ENCODE peak calls at places on chromosome 15, in seven cellular contexts. B, M, X, N, D, Q and J are unnamed samples.
A peak's percentile ranks its signal among the peaks of the same experiment; 100 is the strongest.

GRCh38 chr15:60614862-60615771 is 136.2 kb upstream of the ICE2 start:
- DNase-seq in X (no peak), M (no peak), D (no peak), N (peak; percentile 31), Q (no peak), B (no peak), J (peak; percentile 67)

GRCh38 chr15:56964182-56964581 is 45.7 kb downstream of the TCF12 start:
- DNase-seq in N (no peak), D (no peak), M (no peak), Q (no peak), X (no peak), B (no peak), J (no peak)

GRCh38 chr15:56341201-56341600 is 24.0 kb upstream of the TEX9 start:
- DNase-seq in M (no peak), X (no peak), D (no peak), B (no peak), Q (no peak), N (no peak), J (no peak)

GRCh38 chr15:80474751-80475295 is 70.6 kb downstream of the ARNT2 start:
- DNase-seq in N (no peak), Q (no peak), B (no peak), X (no peak), M (no peak), D (no peak), J (no peak)

GRCh38 chr15:69562564-69562963 is 109.9 kb downstream of the RPLP1 start:
- DNase-seq in B (no peak), M (no peak), X (no peak), N (no peak), Q (no peak), D (no peak), J (no peak)

GRCh38 chr15:89860446-89860845 is 33.3 kb downstream of the AP3S2 start:
- DNase-seq in M (no peak), Q (no peak), D (no peak), X (no peak), B (no peak), N (no peak), J (no peak)

GRCh38 chr15:94840794-94841587 is 609.6 kb downstream of the MCTP2 start:
- DNase-seq in B (no peak), Q (no peak), X (no peak), N (no peak), D (no peak), M (no peak), J (no peak)

GRCh38 chr15:73329501-73330200 is 39.1 kb downstream of the HCN4 start:
- DNase-seq in Q (no peak), M (no peak), D (no peak), B (no peak), N (no peak), X (no peak), J (no peak)

GRCh38 chr15:52021128-52021671 is 2.2 kb downstream of the MAPK6 start:
- DNase-seq in N (peak; percentile 56), X (peak; percentile 94), M (peak; percentile 75), D (no peak), B (peak; percentile 71), Q (no peak), J (no peak)

GRCh38 chr15:62928242-62928995 is 114.1 kb upstream of the TPM1 start:
- DNase-seq in M (peak; percentile 50), B (peak; percentile 47), N (no peak), X (no peak), Q (no peak), D (no peak), J (no peak)

GRCh38 chr15:80999623-81000036 is 1.1 kb upstream of the TLNRD1 start:
- DNase-seq in X (peak; percentile 98), M (no peak), N (no peak), Q (no peak), B (no peak), D (no peak), J (peak; percentile 62)

GRCh38 chr15:31867536-31868442 is 162.5 kb upstream of the CHRNA7 start:
- DNase-seq in B (peak; percentile 9), D (peak; percentile 53), N (no peak), X (peak; percentile 45), M (peak; percentile 33), Q (no peak), J (peak; percentile 60)

GRCh38 chr15:81373996-81374395 is at the start of gene TMC3:
- DNase-seq in Q (no peak), D (no peak), N (no peak), X (no peak), M (no peak), B (no peak), J (no peak)

GRCh38 chr15:70415330-70415884 is 317.7 kb upstream of the TLE3 start:
- DNase-seq in D (no peak), B (no peak), M (no peak), N (no peak), X (no peak), Q (no peak), J (no peak)

GRCh38 chr15:29132110-29132420 is 137.6 kb downstream of the NSMCE3 start:
- DNase-seq in X (no peak), B (no peak), Q (no peak), D (no peak), N (no peak), M (no peak), J (no peak)

GRCh38 chr15:40252438-40253178 is 13.7 kb downstream of the PAK6 start:
- DNase-seq in X (peak; percentile 65), N (no peak), M (no peak), D (peak; percentile 31), B (no peak), Q (no peak), J (peak; percentile 37)

GRCh38 chr15:92037446-92037845 is 183.9 kb downstream of the SLCO3A1 start:
- DNase-seq in N (no peak), M (no peak), X (no peak), Q (no peak), B (no peak), D (no peak), J (no peak)

GRCh38 chr15:52783191-52783829 is 6.8 kb downstream of the ONECUT1 start:
- DNase-seq in M (no peak), Q (no peak), N (no peak), D (peak; percentile 67), B (no peak), X (no peak), J (no peak)

GRCh38 chr15:94327356-94327936 is 96.1 kb downstream of the MCTP2 start:
- DNase-seq in B (peak; percentile 5), M (peak; percentile 15), Q (no peak), X (peak; percentile 38), N (no peak), D (peak; percentile 20), J (peak; percentile 58)

GRCh38 chr15:79168922-79169322 is 78.3 kb upstream of the RASGRF1 start:
- DNase-seq in N (no peak), Q (no peak), B (no peak), M (no peak), X (peak; percentile 42), D (no peak), J (no peak)

GRCh38 chr15:62241135-62241770 is 76.2 kb upstream of the C2CD4B start:
- DNase-seq in Q (no peak), B (no peak), X (peak; percentile 44), N (no peak), D (peak; percentile 9), M (no peak), J (no peak)

GRCh38 chr15:62840518-62841268 is 201.9 kb upstream of the TPM1 start:
- DNase-seq in D (no peak), M (no peak), Q (no peak), B (no peak), X (no peak), N (no peak), J (no peak)

GRCh38 chr15:74340139-74340538 is 27.3 kb downstream of the CYP11A1 start:
- DNase-seq in X (no peak), Q (no peak), B (no peak), N (peak; percentile 50), D (no peak), M (no peak), J (no peak)

GRCh38 chr15:97023131-97023844 is 692.8 kb downstream of the NR2F2 start:
- DNase-seq in B (no peak), Q (no peak), D (no peak), M (no peak), X (peak; percentile 50), N (no peak), J (no peak)

GRCh38 chr15:77034620-77035467 is 36.1 kb downstream of the TSPAN3 start:
- DNase-seq in B (no peak), X (peak; percentile 67), N (no peak), M (no peak), D (peak; percentile 47), Q (peak; percentile 68), J (no peak)

GRCh38 chr15:34795267-34796081 is at the start of gene ACTC1:
- DNase-seq in D (peak; percentile 32), N (no peak), B (no peak), M (peak; percentile 32), Q (peak; percentile 60), X (no peak), J (peak; percentile 16)

GRCh38 chr15:89361451-89362202 is 27.0 kb upstream of the POLG start:
- DNase-seq in B (peak; percentile 6), M (peak; percentile 84), Q (peak; percentile 84), X (peak; percentile 81), D (peak; percentile 80), N (no peak), J (peak; percentile 75)

GRCh38 chr15:64530472-64530871 is 70.1 kb downstream of the ZNF609 start:
- DNase-seq in D (no peak), B (no peak), Q (no peak), M (no peak), N (no peak), X (no peak), J (no peak)

GRCh38 chr15:91881551-91882297 is 28.2 kb downstream of the SLCO3A1 start:
- DNase-seq in M (no peak), Q (no peak), D (no peak), X (no peak), N (no peak), B (no peak), J (no peak)

GRCh38 chr15:93072440-93073394 is 16.3 kb downstream of the RGMA start:
- DNase-seq in N (no peak), B (no peak), M (peak; percentile 74), X (peak; percentile 46), D (peak; percentile 81), Q (peak; percentile 92), J (peak; percentile 92)

GRCh38 chr15:32029409-32029861 is 880 bp upstream of the CHRNA7 start:
- DNase-seq in M (no peak), N (no peak), Q (no peak), B (no peak), D (peak; percentile 62), X (no peak), J (no peak)

GRCh38 chr15:96693515-96693914 is 363.0 kb downstream of the NR2F2 start:
- DNase-seq in D (no peak), M (no peak), Q (no peak), N (no peak), X (no peak), B (no peak), J (no peak)

GRCh38 chr15:91586542-91586941 is 267.0 kb upstream of the SLCO3A1 start:
- DNase-seq in Q (no peak), X (no peak), M (no peak), D (no peak), B (no peak), N (no peak), J (no peak)